ENCODE peak calls at places on chromosomes 6 and 20, in four cellular contexts. W, J, K and A are unnamed samples.

GRCh38 chr6:136608991-136609390 is 58.8 kb upstream of the MAP7 start:
- DNase-seq in W (no peak), J (no peak), K (no peak), A (no peak)

GRCh38 chr6:167683028-167683862 is 143.5 kb upstream of the AFDN start:
- DNase-seq in W (no peak), K (peak; percentile 100), J (no peak), A (peak; percentile 15)

GRCh38 chr6:32132110-32132509 is 2.0 kb upstream of the FKBPL start:
- DNase-seq in J (no peak), K (no peak), W (no peak), A (no peak)

GRCh38 chr6:36735110-36735971 is 37.7 kb downstream of the RAB44 start:
- DNase-seq in W (no peak), K (no peak), J (no peak), A (no peak)

GRCh38 chr20:49803418-49803817 is 9.2 kb upstream of the SLC9A8 start:
- DNase-seq in K (no peak), J (no peak), W (no peak), A (no peak)

GRCh38 chr20:49591217-49591865 is 23.4 kb upstream of the PTGIS start:
- DNase-seq in W (no peak), J (no peak), K (no peak), A (no peak)

GRCh38 chr20:44033873-44034272 is 119.2 kb downstream of the TOX2 start:
- DNase-seq in J (no peak), W (no peak), K (no peak), A (no peak)

GRCh38 chr6:21479140-21479539 is 114.4 kb upstream of the SOX4 start:
- DNase-seq in K (no peak), W (no peak), J (no peak), A (no peak)

GRCh38 chr6:150169609-150170008 is 26.8 kb downstream of the PPP1R14C start:
- DNase-seq in J (no peak), K (no peak), W (no peak), A (no peak)

GRCh38 chr6:3081965-3082364 is 13.7 kb downstream of the RIPK1 start:
- DNase-seq in W (no peak), K (no peak), J (no peak), A (no peak)

GRCh38 chr20:37669062-37669772 is 24.6 kb upstream of the CTNNBL1 start:
- DNase-seq in J (no peak), W (no peak), K (no peak), A (no peak)

GRCh38 chr6:23036401-23036983 is 467.1 kb downstream of the HDGFL1 start:
- DNase-seq in W (no peak), J (no peak), K (no peak), A (no peak)

GRCh38 chr6:19866900-19867627 is 29.9 kb downstream of the ID4 start:
- DNase-seq in J (no peak), K (peak; percentile 18), W (no peak), A (no peak)

GRCh38 chr6:6758915-6759654 is 170.6 kb downstream of the LY86 start:
- DNase-seq in J (peak; percentile 78), W (peak; percentile 80), K (peak; percentile 40), A (peak; percentile 21)

GRCh38 chr6:151716446-151717047 is 90.9 kb upstream of the ESR1 start:
- DNase-seq in K (peak; percentile 66), J (no peak), W (peak; percentile 49), A (peak; percentile 14)

GRCh38 chr20:6269163-6269873 is 146.5 kb upstream of the FERMT1 start:
- DNase-seq in K (no peak), J (no peak), W (peak; percentile 19), A (no peak)

GRCh38 chr6:150143521-150144293 is 863 bp downstream of the PPP1R14C start:
- DNase-seq in J (peak; percentile 44), W (no peak), K (no peak), A (no peak)

GRCh38 chr6:107488875-107489635 is 862 bp upstream of the SOBP start:
- DNase-seq in W (peak; percentile 78), J (peak; percentile 25), K (peak; percentile 44), A (peak; percentile 49)

GRCh38 chr6:169625376-169625775 is 76.5 kb downstream of the WDR27 start:
- DNase-seq in W (no peak), J (peak; percentile 3), K (no peak), A (no peak)

GRCh38 chr20:1761116-1761515 is 103.5 kb upstream of the SIRPG start:
- DNase-seq in J (no peak), W (no peak), K (no peak), A (peak; percentile 46)

DNA sequence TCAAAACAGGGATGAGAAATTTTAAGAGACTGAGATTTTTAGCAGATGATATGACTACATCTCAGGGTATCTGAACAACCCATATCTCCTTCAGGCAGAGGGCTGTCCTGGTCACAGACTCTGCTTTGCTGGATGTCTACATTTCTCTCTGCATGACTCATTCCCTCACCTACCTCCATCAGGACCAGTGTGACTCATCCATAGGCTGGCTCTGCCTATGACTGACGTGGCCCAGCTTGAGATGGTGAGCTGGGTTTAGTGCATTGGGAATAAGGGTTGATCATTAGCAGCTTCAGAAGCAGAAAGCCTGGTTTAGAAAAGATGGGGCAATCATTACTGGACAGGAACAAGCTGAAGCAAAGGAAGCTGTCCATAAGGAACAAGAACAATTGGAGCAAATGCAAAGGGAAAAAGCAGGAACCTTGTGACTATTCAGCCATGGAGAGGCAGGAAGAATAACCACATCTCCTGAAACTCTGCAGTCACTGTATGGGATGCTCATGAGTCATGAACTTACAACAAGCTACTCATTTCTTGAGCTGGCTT is 86.4 kb upstream of the CBLN4 start:
- DNase-seq in K (no peak), J (no peak), W (no peak), A (no peak)
- TF ChIP-seq HMGXB4 in K (no peak), J (no peak), W (no peak), A (no peak)

GRCh38 chr6:27296106-27296783 is 15.8 kb downstream of the POM121L2 start:
- DNase-seq in W (peak; percentile 73), J (peak; percentile 50), K (no peak), A (peak; percentile 79)

GRCh38 chr6:27293436-27294152 is 18.5 kb downstream of the POM121L2 start:
- DNase-seq in K (peak; percentile 38), J (peak; percentile 68), W (peak; percentile 77), A (peak; percentile 72)

GRCh38 chr6:27294409-27294808 is 17.7 kb downstream of the POM121L2 start:
- DNase-seq in J (no peak), K (no peak), W (no peak), A (peak; percentile 39)

GRCh38 chr6:27297484-27297856 is 14.6 kb downstream of the POM121L2 start:
- DNase-seq in K (no peak), W (no peak), J (peak; percentile 52), A (no peak)

GRCh38 chr6:27295301-27296079 is 16.6 kb downstream of the POM121L2 start:
- DNase-seq in J (peak; percentile 78), K (peak; percentile 79), W (peak; percentile 41), A (peak; percentile 88)
- TF ChIP-seq HMGXB4 in J (no peak), K (peak; percentile 93), W (peak; percentile 85), A (no peak)

GRCh38 chr6:106318061-106318460 is 7.5 kb downstream of the ATG5 start:
- DNase-seq in W (no peak), K (no peak), J (peak; percentile 55), A (no peak)

GRCh38 chr6:106316376-106316769 is 9.2 kb downstream of the ATG5 start:
- DNase-seq in J (no peak), K (no peak), W (no peak), A (no peak)

GRCh38 chr6:106318851-106319250 is 6.7 kb downstream of the ATG5 start:
- DNase-seq in K (no peak), J (no peak), W (no peak), A (no peak)

GRCh38 chr6:106309766-106310373 is 15.7 kb downstream of the ATG5 start:
- DNase-seq in W (no peak), J (no peak), K (peak; percentile 9), A (no peak)

GRCh38 chr6:106315765-106316375 is 9.7 kb downstream of the ATG5 start:
- DNase-seq in W (no peak), K (no peak), J (peak; percentile 31), A (no peak)
- TF ChIP-seq HMGXB4 in W (no peak), K (no peak), J (no peak), A (no peak)

GRCh38 chr20:13006825-13007224 is 1.9 kb upstream of the SPTLC3 start:
- DNase-seq in K (no peak), W (no peak), J (no peak), A (no peak)
- TF ChIP-seq HMGXB4 in K (no peak), W (no peak), J (no peak), A (no peak)

GRCh38 chr6:42138630-42139619 is 3.5 kb downstream of the C6orf132 start:
- DNase-seq in J (peak; percentile 56), W (no peak), K (peak; percentile 77), A (no peak)

GRCh38 chr6:42141603-42142117 is 760 bp downstream of the C6orf132 start:
- DNase-seq in K (no peak), J (no peak), W (no peak), A (no peak)

GRCh38 chr6:42138190-42138589 is 4.2 kb downstream of the C6orf132 start:
- DNase-seq in K (no peak), J (no peak), W (no peak), A (no peak)

GRCh38 chr6:42140756-42141602 is 1.4 kb downstream of the C6orf132 start:
- DNase-seq in K (no peak), W (no peak), J (no peak), A (no peak)

DNA sequence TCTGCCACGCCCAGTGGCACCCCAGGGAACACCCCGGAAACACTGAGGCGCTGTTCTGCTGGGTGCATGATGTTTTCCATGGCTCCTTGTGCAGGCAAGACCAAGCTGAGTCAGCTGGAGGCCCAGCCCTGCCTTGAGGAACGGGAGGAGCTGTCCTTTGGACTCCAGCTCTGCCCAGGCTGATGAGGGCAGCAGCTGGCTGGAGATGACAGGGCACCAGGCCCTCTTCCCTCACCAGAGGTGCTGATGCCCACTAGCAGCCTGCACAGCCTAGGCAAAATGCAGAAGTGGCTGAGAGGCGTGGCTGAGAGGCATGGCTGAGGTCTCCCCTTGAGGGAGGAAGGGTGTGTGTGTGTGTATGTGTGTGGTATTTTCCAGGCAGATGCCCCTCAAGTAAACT is 2.4 kb downstream of the C6orf132 start:
- DNase-seq in K (no peak), W (no peak), J (no peak), A (peak; percentile 46)
- TF ChIP-seq HMGXB4 in K (no peak), W (no peak), J (no peak), A (no peak)

GRCh38 chr20:48194578-48194977 is 409.3 kb upstream of the SULF2 start:
- DNase-seq in J (no peak), W (no peak), K (no peak), A (no peak)
- TF ChIP-seq HMGXB4 in J (no peak), W (no peak), K (no peak), A (no peak)